ENCODE peak calls at places on chromosomes 4 and X, in seven cellular contexts. F is KBM-7, S is foreskin melanocyte, T is NCI-H1694 treated with DMSO at 0.1 percent for 48 hours, Q is neural crest cell, M is Kasumi-1, V is lung microvascular endothelial cell. L is an unnamed sample.

GRCh38 chr4:113436360-113436759 is 325.2 kb downstream of the CAMK2D start:
- DNase-seq in F (peak; percentile 3), S (peak; percentile 64), T (peak; percentile 22), Q (no peak), M (peak; percentile 22), V (peak; percentile 75), L (peak; percentile 35)

GRCh38 chrX:97109730-97110129 is 226.0 kb downstream of the RPA4 start:
- DNase-seq in F (no peak), S (no peak), T (no peak), Q (no peak), M (no peak), V (no peak), L (no peak)

GRCh38 chr4:2322801-2323200 is 60.9 kb upstream of the MXD4 start:
- DNase-seq in F (no peak), S (no peak), T (peak; percentile 67), Q (no peak), M (no peak), V (no peak), L (no peak)

GRCh38 chrX:21932277-21932996 is 8.1 kb upstream of the SMS start:
- DNase-seq in F (no peak), S (peak; percentile 81), T (no peak), Q (no peak), M (no peak), V (peak; percentile 90), L (peak; percentile 89)

GRCh38 chrX:19554786-19555185 is 39.5 kb upstream of the MAP3K15 start:
- DNase-seq in F (peak; percentile 71), S (peak; percentile 11), T (no peak), Q (no peak), M (peak; percentile 27), V (no peak), L (peak; percentile 72)

GRCh38 chr4:183213996-183214395 is 106.1 kb downstream of the CLDN22 start:
- DNase-seq in F (no peak), S (peak; percentile 69), T (no peak), Q (no peak), M (no peak), V (no peak), L (no peak)

GRCh38 chr4:39883645-39884044 is 94.1 kb downstream of the PDS5A start:
- DNase-seq in F (no peak), S (no peak), T (no peak), Q (no peak), M (no peak), V (no peak), L (peak; percentile 2)

GRCh38 chr4:139555073-139555704 is 830 bp downstream of the SETD7 start:
- DNase-seq in F (peak; percentile 90), S (peak; percentile 78), T (peak; percentile 65), Q (peak; percentile 74), M (peak; percentile 80), V (peak; percentile 96), L (peak; percentile 73)

GRCh38 chr4:32025840-32026459 is 1305.8 kb downstream of the PCDH7 start:
- DNase-seq in F (no peak), S (peak; percentile 84), T (no peak), Q (no peak), M (no peak), V (no peak), L (peak; percentile 77)